ENCODE peak calls at places on chromosomes 11 and 22, in eight cellular contexts. One of them, this sample, is unnamed. For H3K9me3, the result is how much of the 10 kb centered on the place peaks cover.

GRCh38 chr11:113255096-113255495 is 59.3 kb upstream of the TTC12 start:
- DNase-seq in transverse colon: no peak
- DNase-seq in vagina: no peak
- DNase-seq in suprapubic skin: no peak
- DNase-seq in H1: no peak
- DNase-seq in stomach: no peak
- DNase-seq in K562: no peak
- DNase-seq in HCT116: no peak
- DNase-seq in this sample: no peak

GRCh38 chr11:48141475-48142100 is 75.0 kb upstream of the OR4B1 start:
- DNase-seq in HCT116: no peak
- DNase-seq in K562: no peak
- DNase-seq in transverse colon: no peak
- DNase-seq in stomach: no peak
- DNase-seq in H1: no peak
- DNase-seq in suprapubic skin: no peak
- DNase-seq in vagina: no peak
- DNase-seq in this sample: no peak

GRCh38 chr11:11864332-11864731 is 22.6 kb downstream of the USP47 start:
- DNase-seq in transverse colon: no peak
- DNase-seq in K562: no peak
- DNase-seq in H1: no peak
- DNase-seq in HCT116: no peak
- DNase-seq in stomach: no peak
- DNase-seq in vagina: no peak
- DNase-seq in suprapubic skin: no peak
- DNase-seq in this sample: no peak

GRCh38 chr11:111018571-111018970 is 227.0 kb upstream of the POU2AF2 start:
- DNase-seq in suprapubic skin: no peak
- DNase-seq in vagina: no peak
- DNase-seq in stomach: no peak
- DNase-seq in K562: no peak
- DNase-seq in H1: no peak
- DNase-seq in HCT116: no peak
- DNase-seq in transverse colon: no peak
- DNase-seq in this sample: no peak

GRCh38 chr22:23678133-23678532 is 12.7 kb upstream of the RGL4 start:
- DNase-seq in stomach: no peak
- DNase-seq in K562: no peak
- DNase-seq in vagina: no peak
- DNase-seq in H1: no peak
- DNase-seq in suprapubic skin: no peak
- DNase-seq in HCT116: no peak
- DNase-seq in transverse colon: no peak
- DNase-seq in this sample: no peak

GRCh38 chr11:10208045-10208674 is 85.9 kb downstream of the SBF2 start:
- DNase-seq in K562: peak
- DNase-seq in stomach: no peak
- DNase-seq in transverse colon: no peak
- DNase-seq in vagina: no peak
- DNase-seq in H1: no peak
- DNase-seq in suprapubic skin: no peak
- DNase-seq in HCT116: peak
- DNase-seq in this sample: no peak

GRCh38 chr11:101738494-101738893 is 154.7 kb upstream of the TRPC6 start:
- DNase-seq in stomach: no peak
- DNase-seq in suprapubic skin: no peak
- DNase-seq in K562: no peak
- DNase-seq in transverse colon: no peak
- DNase-seq in H1: no peak
- DNase-seq in vagina: no peak
- DNase-seq in HCT116: no peak
- DNase-seq in this sample: no peak

GRCh38 chr22:49535126-49535525 is 292.5 kb downstream of the BRD1 start:
- DNase-seq in transverse colon: no peak
- DNase-seq in HCT116: no peak
- DNase-seq in vagina: no peak
- DNase-seq in suprapubic skin: peak
- DNase-seq in stomach: no peak
- DNase-seq in H1: no peak
- DNase-seq in K562: no peak
- DNase-seq in this sample: no peak

DNA sequence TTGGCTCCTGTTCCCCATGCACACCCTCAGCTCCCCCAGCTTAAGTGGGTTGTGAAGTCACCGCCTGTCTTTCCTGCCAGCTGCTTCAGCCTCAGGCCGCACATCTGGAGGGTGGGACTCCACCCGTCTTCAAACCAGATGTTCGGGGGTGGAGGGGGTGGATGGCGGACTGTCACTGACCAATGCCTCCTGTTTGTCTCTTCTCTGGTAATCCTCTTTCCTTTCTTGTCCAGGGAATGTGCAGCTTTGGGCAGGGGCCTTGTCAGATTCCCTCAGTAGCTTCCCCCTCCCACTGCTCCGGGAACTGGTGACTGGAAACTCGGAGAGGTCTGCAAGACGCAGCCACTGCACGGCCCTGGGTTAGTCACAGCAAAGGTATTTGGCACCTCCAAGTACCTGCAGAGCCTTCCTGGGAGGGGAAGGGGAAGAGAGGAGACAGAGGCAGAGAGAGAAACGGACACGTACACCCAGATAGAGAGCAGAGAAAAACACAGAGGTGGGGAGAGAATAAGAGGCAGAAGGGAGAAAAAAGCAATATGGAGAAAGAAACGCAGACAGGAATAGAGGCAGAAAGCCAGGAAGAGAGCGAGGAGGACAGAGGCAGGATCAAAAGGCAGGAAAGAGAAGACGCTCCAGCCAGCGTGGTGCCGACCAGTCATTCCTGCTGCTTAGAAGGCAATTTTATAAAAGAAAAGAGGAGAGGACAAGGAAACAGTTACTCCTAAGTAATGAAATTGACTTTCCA is 56.1 kb upstream of the TIMP3 start:
- DNase-seq in transverse colon: peak
- DNase-seq in HCT116: peak
- DNase-seq in stomach: no peak
- DNase-seq in vagina: no peak
- DNase-seq in suprapubic skin: peak
- DNase-seq in H1: no peak
- DNase-seq in K562: no peak
- DNase-seq in this sample: no peak
- TF ChIP-seq POLR2AphosphoS5 in transverse colon: peak
- TF ChIP-seq POLR2AphosphoS5 in HCT116: peak
- TF ChIP-seq POLR2AphosphoS5 in stomach: no peak
- TF ChIP-seq POLR2AphosphoS5 in vagina: peak
- TF ChIP-seq POLR2AphosphoS5 in suprapubic skin: no peak
- TF ChIP-seq POLR2AphosphoS5 in H1: no peak
- TF ChIP-seq POLR2AphosphoS5 in K562: no peak
- TF ChIP-seq POLR2AphosphoS5 in this sample: peak

GRCh38 chr11:33263549-33263948 is 6.4 kb downstream of the HIPK3 start:
- DNase-seq in H1: no peak
- DNase-seq in K562: no peak
- DNase-seq in suprapubic skin: no peak
- DNase-seq in transverse colon: no peak
- DNase-seq in stomach: no peak
- DNase-seq in vagina: no peak
- DNase-seq in HCT116: no peak
- DNase-seq in this sample: no peak

GRCh38 chr11:33258631-33259184 is 1.5 kb downstream of the HIPK3 start:
- DNase-seq in HCT116: no peak
- DNase-seq in H1: no peak
- DNase-seq in vagina: peak
- DNase-seq in stomach: no peak
- DNase-seq in K562: no peak
- DNase-seq in suprapubic skin: no peak
- DNase-seq in transverse colon: no peak
- DNase-seq in this sample: no peak

GRCh38 chr11:33264926-33265325 is 7.7 kb downstream of the HIPK3 start:
- DNase-seq in vagina: no peak
- DNase-seq in HCT116: no peak
- DNase-seq in K562: no peak
- DNase-seq in suprapubic skin: no peak
- DNase-seq in stomach: no peak
- DNase-seq in transverse colon: no peak
- DNase-seq in H1: no peak
- DNase-seq in this sample: no peak

GRCh38 chr11:33259869-33260268 is 2.7 kb downstream of the HIPK3 start:
- DNase-seq in H1: no peak
- DNase-seq in HCT116: no peak
- DNase-seq in suprapubic skin: no peak
- DNase-seq in transverse colon: no peak
- DNase-seq in vagina: no peak
- DNase-seq in stomach: no peak
- DNase-seq in K562: no peak
- DNase-seq in this sample: no peak

DNA sequence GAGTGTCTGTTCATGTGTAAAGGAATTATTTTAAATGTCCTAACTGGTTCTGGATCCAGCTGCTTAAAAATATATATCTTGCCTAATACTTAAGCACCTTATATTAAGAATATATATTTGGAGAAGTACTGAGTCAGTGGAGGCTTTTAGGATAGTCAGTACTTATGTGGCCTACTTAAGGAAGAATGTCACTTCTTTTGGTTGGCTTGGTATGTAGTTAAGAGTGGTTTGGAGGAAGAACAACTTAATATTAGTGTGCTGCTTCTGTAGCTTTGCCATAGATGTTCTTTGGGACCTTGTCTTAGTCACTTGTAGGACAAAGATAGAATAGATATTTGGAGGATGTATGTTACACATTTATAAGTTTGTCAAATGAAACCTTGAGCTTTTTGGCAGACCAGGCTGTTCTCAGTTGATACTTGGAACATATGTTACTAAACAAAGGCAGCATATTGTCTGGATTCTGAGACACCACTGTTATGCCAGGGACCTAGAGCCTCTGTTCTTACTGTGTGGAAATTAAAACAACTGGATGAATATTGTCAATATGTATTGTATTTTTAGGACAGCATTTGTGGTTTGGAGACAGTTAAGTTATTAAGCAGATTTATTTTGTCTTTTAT is 4.9 kb downstream of the HIPK3 start:
- DNase-seq in vagina: no peak
- DNase-seq in suprapubic skin: no peak
- DNase-seq in HCT116: no peak
- DNase-seq in stomach: no peak
- DNase-seq in K562: no peak
- DNase-seq in transverse colon: no peak
- DNase-seq in H1: no peak
- DNase-seq in this sample: no peak
- H3K9me3 ChIP-seq in vagina: under half
- H3K9me3 ChIP-seq in suprapubic skin: under half
- H3K9me3 ChIP-seq in HCT116: under half
- H3K9me3 ChIP-seq in stomach: under half
- H3K9me3 ChIP-seq in K562: under half
- H3K9me3 ChIP-seq in transverse colon: under half
- H3K9me3 ChIP-seq in H1: under half
- H3K9me3 ChIP-seq in this sample: under half

GRCh38 chr11:35338928-35339327 is 80.4 kb downstream of the SLC1A2 start:
- DNase-seq in transverse colon: no peak
- DNase-seq in K562: no peak
- DNase-seq in H1: no peak
- DNase-seq in suprapubic skin: no peak
- DNase-seq in HCT116: no peak
- DNase-seq in vagina: no peak
- DNase-seq in stomach: no peak
- DNase-seq in this sample: no peak

GRCh38 chr11:35340101-35340500 is 79.3 kb downstream of the SLC1A2 start:
- DNase-seq in stomach: no peak
- DNase-seq in H1: no peak
- DNase-seq in vagina: no peak
- DNase-seq in transverse colon: no peak
- DNase-seq in suprapubic skin: no peak
- DNase-seq in HCT116: no peak
- DNase-seq in K562: no peak
- DNase-seq in this sample: no peak

GRCh38 chr11:35335226-35335625 is 84.1 kb downstream of the SLC1A2 start:
- DNase-seq in K562: no peak
- DNase-seq in HCT116: no peak
- DNase-seq in vagina: no peak
- DNase-seq in suprapubic skin: no peak
- DNase-seq in stomach: no peak
- DNase-seq in H1: no peak
- DNase-seq in transverse colon: no peak
- DNase-seq in this sample: no peak

GRCh38 chr11:35337919-35338316 is 81.4 kb downstream of the SLC1A2 start:
- DNase-seq in suprapubic skin: no peak
- DNase-seq in vagina: no peak
- DNase-seq in K562: no peak
- DNase-seq in transverse colon: no peak
- DNase-seq in stomach: no peak
- DNase-seq in HCT116: no peak
- DNase-seq in H1: no peak
- DNase-seq in this sample: no peak

DNA sequence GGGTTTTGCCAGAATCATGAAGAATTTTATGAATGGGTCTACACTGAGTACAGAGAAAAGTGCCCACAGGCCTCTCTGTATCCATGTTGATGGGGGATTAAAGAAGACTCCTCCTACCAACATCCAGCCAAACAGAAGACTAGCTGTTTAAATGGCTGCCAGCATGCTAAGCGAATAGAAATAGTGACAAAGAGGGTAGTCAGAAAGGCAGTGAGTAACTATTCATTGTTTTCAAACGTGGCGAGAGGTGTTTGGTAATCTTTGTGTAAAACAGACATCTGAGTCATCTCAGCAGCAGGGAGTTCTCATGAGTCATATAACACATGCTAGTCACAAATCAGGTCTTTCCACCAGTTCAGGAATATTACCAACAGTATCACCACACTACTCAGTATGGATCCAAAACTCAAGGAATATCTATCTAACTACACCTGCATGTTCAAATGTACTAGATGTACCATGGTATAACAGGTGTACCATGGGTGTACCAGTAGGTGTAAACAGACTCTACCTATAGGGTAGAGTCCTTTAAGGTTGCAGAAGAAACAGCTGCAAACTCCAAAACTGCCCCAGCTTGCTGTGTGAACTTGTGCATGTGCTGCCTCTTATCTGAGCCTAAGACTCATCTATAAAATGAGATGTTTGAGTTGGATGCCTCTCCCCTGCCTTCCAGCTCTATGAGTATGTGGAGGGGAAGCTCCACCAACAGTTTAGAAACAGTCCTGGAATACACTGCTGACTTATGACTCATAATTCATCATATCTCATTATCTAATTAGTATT is 82.0 kb downstream of the SLC1A2 start:
- DNase-seq in vagina: no peak
- DNase-seq in suprapubic skin: no peak
- DNase-seq in K562: peak
- DNase-seq in HCT116: peak
- DNase-seq in transverse colon: no peak
- DNase-seq in stomach: no peak
- DNase-seq in H1: no peak
- DNase-seq in this sample: no peak
- H3K4me3 ChIP-seq in vagina: no peak
- H3K4me3 ChIP-seq in suprapubic skin: no peak
- H3K4me3 ChIP-seq in K562: no peak
- H3K4me3 ChIP-seq in HCT116: peak
- H3K4me3 ChIP-seq in transverse colon: no peak
- H3K4me3 ChIP-seq in stomach: no peak
- H3K4me3 ChIP-seq in H1: no peak
- H3K4me3 ChIP-seq in this sample: no peak

DNA sequence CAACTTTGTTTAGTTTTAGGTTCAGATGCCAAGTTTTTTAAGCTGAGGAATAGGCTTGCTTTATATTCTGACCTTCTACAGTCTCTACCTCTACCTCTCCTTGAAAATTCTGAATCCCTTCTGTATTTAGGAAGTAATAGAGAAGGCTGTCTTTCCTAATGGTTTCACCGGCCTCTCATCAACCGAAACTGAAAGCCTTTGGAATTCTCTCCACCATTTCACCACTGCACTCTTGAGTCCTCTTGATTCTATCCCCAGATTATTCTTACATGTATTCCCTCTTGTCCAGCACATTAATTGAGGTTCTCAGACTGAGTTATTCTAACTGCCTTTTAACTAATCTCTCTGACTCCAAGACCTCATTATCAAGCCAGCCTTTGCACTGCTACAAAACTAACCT is 67.7 kb upstream of the PICALM start:
- DNase-seq in vagina: no peak
- DNase-seq in K562: no peak
- DNase-seq in stomach: no peak
- DNase-seq in H1: no peak
- DNase-seq in HCT116: no peak
- DNase-seq in transverse colon: no peak
- DNase-seq in suprapubic skin: no peak
- DNase-seq in this sample: no peak
- TF ChIP-seq POLR2AphosphoS5 in vagina: no peak
- TF ChIP-seq POLR2AphosphoS5 in K562: no peak
- TF ChIP-seq POLR2AphosphoS5 in stomach: no peak
- TF ChIP-seq POLR2AphosphoS5 in H1: no peak
- TF ChIP-seq POLR2AphosphoS5 in HCT116: no peak
- TF ChIP-seq POLR2AphosphoS5 in transverse colon: no peak
- TF ChIP-seq POLR2AphosphoS5 in suprapubic skin: no peak
- TF ChIP-seq POLR2AphosphoS5 in this sample: no peak

This sample was measured in esophagus muscularis mucosa.